ENCODE peak calls at places on chromosomes 6 and 20, in four cellular contexts. Y is hepatocyte; O is effector memory CD4-positive, alpha-beta T cell; A is cardiac muscle cell. L is an unnamed sample. For H3K9me3, the result is how much of the 10 kb centered on the place peaks cover.

GRCh38 chr6:156984178-156984738 is 207.1 kb downstream of the ARID1B start:
- DNase-seq in Y (no peak), O (no peak), A (no peak), L (no peak)

GRCh38 chr6:33933101-33933500 is 129.3 kb upstream of the MLN start:
- DNase-seq in A (no peak), O (no peak), Y (no peak), L (no peak)

GRCh38 chr20:57439432-57439831 is 48.2 kb downstream of the RBM38 start:
- DNase-seq in Y (no peak), A (no peak), O (no peak), L (no peak)

GRCh38 chr6:85004283-85005010 is 240.0 kb upstream of the TBX18 start:
- DNase-seq in O (no peak), A (no peak), Y (no peak), L (no peak)

GRCh38 chr6:78492351-78493010 is 374.9 kb upstream of the IRAK1BP1 start:
- DNase-seq in A (no peak), O (no peak), Y (no peak), L (no peak)

GRCh38 chr20:21796059-21796458 is 90.6 kb downstream of the PAX1 start:
- DNase-seq in O (no peak), A (no peak), Y (no peak), L (peak)

GRCh38 chr6:43496370-43497128 is 13.6 kb downstream of the LRRC73 start:
- DNase-seq in O (no peak), Y (peak), A (peak), L (no peak)

GRCh38 chr20:62183426-62184142 is 756 bp downstream of the MTG2 start:
- DNase-seq in Y (no peak), O (no peak), A (no peak), L (no peak)

GRCh38 chr6:88483424-88483823 is 317.3 kb upstream of the CNR1 start:
- DNase-seq in O (no peak), A (peak), Y (no peak), L (no peak)

GRCh38 chr6:168039849-168040248 is 39.2 kb downstream of the FRMD1 start:
- DNase-seq in A (no peak), Y (no peak), O (no peak), L (no peak)
- H3K9me3 ChIP-seq in A (under half), Y (under half), O (under half), L (under half)

GRCh38 chr6:54598787-54599309 is 247.7 kb upstream of the FAM83B start:
- DNase-seq in Y (no peak), O (no peak), A (no peak), L (peak)
- H3K4me3 ChIP-seq in Y (no peak), O (no peak), A (no peak), L (no peak)

GRCh38 chr6:7143161-7143974 is 35.6 kb downstream of the RREB1 start:
- DNase-seq in Y (peak), A (no peak), O (no peak), L (no peak)
- H3K27ac ChIP-seq in Y (peak), A (peak), O (no peak), L (peak)

GRCh38 chr6:168700880-168701279 is 259.9 kb downstream of the SMOC2 start:
- DNase-seq in A (no peak), Y (no peak), O (no peak), L (peak)
- H3K9me3 ChIP-seq in A (under half), Y (under half), O (under half), L (under half)

DNA sequence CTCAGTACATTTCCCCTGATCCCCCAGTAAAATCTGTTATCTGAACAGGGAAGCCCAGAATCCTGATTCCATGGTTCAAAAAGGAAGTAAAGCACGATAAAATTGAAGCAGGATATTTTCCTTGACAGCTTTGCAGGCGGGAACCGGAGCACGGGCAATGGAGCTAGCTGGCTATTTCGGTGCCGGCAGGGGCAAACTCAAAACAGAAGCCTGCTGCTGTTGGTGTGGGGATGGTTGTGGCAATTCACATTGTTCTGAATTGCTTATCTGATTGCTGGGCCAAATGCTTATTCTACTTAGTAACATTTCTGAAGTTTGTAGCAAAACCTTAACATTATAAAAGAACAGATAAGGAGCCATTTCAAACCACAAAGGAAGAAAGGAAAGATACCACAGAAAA is 172.4 kb downstream of the MMS22L start:
- DNase-seq in Y (no peak), A (no peak), O (no peak), L (no peak)
- H3K4me3 ChIP-seq in Y (no peak), A (no peak), O (no peak), L (no peak)

GRCh38 chr20:31665753-31666152 is 28.0 kb downstream of the COX4I2 start:
- DNase-seq in Y (no peak), O (no peak), A (no peak), L (no peak)
- H3K27ac ChIP-seq in Y (no peak), O (no peak), A (no peak), L (no peak)

DNA sequence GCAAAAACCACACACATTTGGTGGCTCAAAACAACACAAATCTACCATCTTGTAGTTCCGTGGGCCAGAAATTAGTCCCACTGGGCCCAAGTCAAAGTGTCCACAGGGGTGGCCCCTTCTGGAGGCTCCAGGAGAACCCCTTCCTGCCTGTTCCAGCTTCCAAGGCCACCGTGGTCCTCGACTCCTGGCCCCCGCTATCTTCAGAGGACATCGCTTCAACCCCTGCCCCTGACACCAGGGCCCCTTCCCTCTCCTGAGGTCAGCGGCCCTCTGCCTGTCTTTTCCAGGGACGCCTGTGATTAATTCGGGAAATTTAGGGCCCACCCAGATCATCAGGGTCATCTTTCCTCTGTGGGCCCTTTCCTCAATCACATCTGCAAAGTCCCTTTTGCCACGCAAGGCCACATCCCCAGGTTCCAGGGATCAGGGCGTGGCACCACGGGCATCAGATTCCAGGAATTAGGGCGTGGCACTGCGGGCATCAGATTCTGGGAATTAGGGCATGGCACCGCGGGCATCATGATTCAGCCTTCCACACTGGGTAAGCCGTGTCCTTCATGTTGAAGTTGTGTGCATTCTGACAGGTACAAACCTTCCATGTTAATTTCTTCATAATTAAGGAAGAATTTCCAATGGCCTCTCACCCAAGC is 59.9 kb upstream of the SMOC2 start:
- DNase-seq in O (no peak), A (no peak), Y (no peak), L (no peak)
- H3K9me3 ChIP-seq in O (under half), A (under half), Y (under half), L (under half)

GRCh38 chr6:108036884-108037283 is 37.7 kb downstream of the OSTM1 start:
- DNase-seq in Y (no peak), O (no peak), A (no peak), L (no peak)

DNA sequence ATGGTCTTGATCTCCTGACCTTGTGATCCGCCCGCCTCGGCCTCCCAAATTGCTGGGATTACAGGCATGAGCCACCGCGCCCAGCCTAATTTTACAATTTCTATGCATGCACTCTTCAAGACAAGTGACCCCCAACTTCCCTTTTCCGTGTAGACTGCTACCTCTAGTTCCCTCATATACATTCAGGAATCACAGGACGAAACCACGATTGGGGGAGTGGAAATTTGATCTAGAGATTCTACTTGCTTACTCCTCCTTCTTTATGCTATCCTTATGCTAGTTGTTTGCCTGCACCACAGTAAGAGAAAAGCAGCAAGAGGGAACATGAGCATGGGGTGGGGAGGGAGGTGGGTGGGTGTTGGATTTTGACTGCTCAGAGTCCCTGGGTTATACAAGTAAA is 34.9 kb downstream of the OSTM1 start:
- DNase-seq in Y (no peak), O (no peak), A (no peak), L (no peak)
- H3K4me3 ChIP-seq in Y (no peak), O (no peak), A (no peak), L (no peak)